ENCODE peak calls at places on chromosomes 13 and 19, in five cellular contexts. P, D, A, X and G are unnamed samples.

GRCh38 chr19:39194832-39195542 is 1.8 kb upstream of the NCCRP1 start:
- DNase-seq in A (no peak), P (no peak), D (no peak), X (no peak), G (no peak)

GRCh38 chr13:99590519-99591011 is 89.3 kb downstream of the TM9SF2 start:
- DNase-seq in X (no peak), P (no peak), A (no peak), D (no peak), G (no peak)

GRCh38 chr19:21022996-21023395 is 2.5 kb downstream of the ZNF430 start:
- DNase-seq in P (no peak), X (no peak), D (no peak), A (no peak), G (no peak)

GRCh38 chr19:13978306-13978705 is 26.0 kb downstream of the DCAF15 start:
- DNase-seq in P (no peak), A (no peak), D (peak; percentile 81), X (peak; percentile 92), G (peak; percentile 87)

GRCh38 chr13:113155201-113155600 is 3.2 kb upstream of the PROZ start:
- DNase-seq in X (no peak), D (no peak), A (no peak), P (no peak), G (peak; percentile 70)

GRCh38 chr19:57192993-57193392 is 1.7 kb downstream of the ZNF264 start:
- DNase-seq in D (no peak), P (no peak), X (no peak), A (no peak), G (no peak)

GRCh38 chr19:7533281-7533819 is 2.2 kb upstream of the PNPLA6 start:
- DNase-seq in X (peak; percentile 67), D (peak; percentile 62), P (no peak), A (no peak), G (peak; percentile 79)

GRCh38 chr13:38350114-38350617 is 515 bp downstream of the UFM1 start:
- DNase-seq in X (no peak), P (no peak), A (peak; percentile 27), D (peak; percentile 70), G (no peak)

GRCh38 chr13:79936368-79937136 is 404.4 kb downstream of the SPRY2 start:
- DNase-seq in D (no peak), X (peak; percentile 17), P (no peak), A (no peak), G (no peak)

GRCh38 chr13:97974773-97975172 is 21.3 kb downstream of the IPO5 start:
- DNase-seq in X (no peak), A (no peak), P (no peak), D (no peak), G (no peak)
- H3K27ac ChIP-seq in X (no peak overlapping the region), A (no peak overlapping the region), P (no peak overlapping the region), D (no peak overlapping the region), G (no peak overlapping the region)

DNA sequence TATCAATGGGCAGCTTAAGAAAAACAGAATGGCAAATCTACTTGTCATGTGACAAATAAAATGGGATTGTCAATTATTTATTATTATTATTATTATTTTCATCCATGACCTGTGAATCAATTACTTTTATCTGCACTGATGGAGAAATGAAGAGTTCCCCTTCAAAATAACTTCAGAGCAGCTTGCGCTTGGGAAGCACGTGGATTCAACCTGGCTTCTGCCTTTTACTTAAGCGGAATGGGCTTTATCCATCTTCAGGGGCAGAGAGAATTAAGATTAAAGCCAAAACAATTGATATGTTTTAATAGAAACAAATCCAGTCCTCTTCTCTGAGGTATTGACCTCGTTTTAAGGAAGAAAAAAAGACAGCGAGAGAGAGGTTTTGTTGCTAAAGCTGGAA is 913 bp downstream of the SACS start:
- DNase-seq in A (no peak), D (no peak), X (no peak), P (no peak), G (no peak)
- H3K4me3 ChIP-seq in A (no peak overlapping the region), D (no peak overlapping the region), X (peak overlapping the region; percentile 37), P (no peak overlapping the region), G (peak overlapping the region; percentile 76)

DNA sequence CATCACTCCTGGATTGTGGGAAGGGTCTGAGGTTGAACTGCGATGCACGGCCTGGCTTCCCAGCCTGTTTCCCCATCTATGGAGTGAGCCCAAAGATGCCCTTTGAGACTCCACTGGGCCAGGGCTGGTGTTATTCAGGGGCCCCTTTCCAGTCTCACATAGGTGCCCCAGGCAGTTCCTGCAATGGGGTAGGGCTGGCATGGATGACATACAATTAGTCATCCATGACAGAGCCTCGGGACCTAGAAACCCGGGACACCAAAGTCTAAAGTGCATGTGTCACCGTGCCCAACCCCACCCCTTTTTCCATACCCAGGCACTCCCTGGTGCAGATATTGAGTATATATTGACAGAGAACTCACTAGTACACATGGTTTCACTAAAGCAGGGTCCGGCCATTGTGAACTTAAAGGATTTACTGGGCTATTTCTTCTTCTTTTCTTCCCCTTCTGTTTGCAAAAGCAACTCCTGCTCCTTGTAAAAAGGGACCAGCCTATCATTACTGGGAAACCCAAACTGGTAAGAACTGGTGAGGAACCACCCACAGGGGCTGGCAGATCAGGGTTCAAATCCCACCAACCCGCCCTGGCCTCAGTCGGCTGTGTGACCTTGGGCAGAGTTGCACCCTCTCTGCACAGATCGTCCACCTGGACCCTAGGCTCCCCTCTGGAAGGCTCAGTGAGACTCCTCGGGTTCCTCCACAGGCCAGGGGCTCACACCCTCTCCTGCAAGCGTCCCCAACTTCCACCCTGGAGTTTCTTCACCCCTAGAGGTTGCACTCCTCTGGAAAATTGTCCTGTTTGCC is 2.7 kb downstream of the B3GNT3 start:
- DNase-seq in A (no peak), X (no peak), P (no peak), D (peak; percentile 89), G (no peak)
- H3K27ac ChIP-seq in A (no peak overlapping the region), X (no peak overlapping the region), P (no peak overlapping the region), D (peak overlapping the region; percentile 92), G (no peak overlapping the region)

DNA sequence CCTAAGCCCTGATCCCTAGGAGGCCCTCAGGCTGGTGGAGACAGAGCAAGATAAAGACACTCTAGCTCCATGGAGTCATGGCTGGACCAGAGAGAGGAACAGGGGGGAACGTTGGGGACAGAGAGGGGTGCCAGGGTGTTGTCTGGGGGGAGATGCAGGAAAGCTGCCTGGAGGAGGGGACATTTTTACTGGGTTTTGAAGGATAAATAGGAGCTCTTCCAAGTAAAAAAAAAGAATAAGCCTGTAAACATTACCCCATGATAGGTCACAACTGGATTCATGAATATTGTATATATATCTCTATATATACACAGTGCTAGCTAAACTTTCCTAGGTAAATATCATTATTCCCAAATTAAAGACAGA is 714 bp downstream of the HSH2D start:
- DNase-seq in A (no peak), D (no peak), P (no peak), X (no peak), G (no peak)
- H3K4me3 ChIP-seq in A (peak overlapping the region; percentile 65), D (peak overlapping the region; percentile 49), P (peak overlapping the region; percentile 90), X (no peak overlapping the region), G (no peak overlapping the region)